ENCODE peak calls at places on chromosomes 16 and 17, in six cellular contexts. W is thyroid gland, G is endodermal cell, J is Peyer's patch, A is left ventricle myocardium inferior, Y is psoas muscle. X is an unnamed sample.
A peak's percentile ranks its signal among the peaks of the same experiment; 100 is the strongest.

GRCh38 chr16:10756574-10756973 is 12.9 kb downstream of the NUBP1 start:
- DNase-seq in W (no peak), G (no peak), J (no peak), A (no peak), Y (no peak), X (peak; percentile 51)

GRCh38 chr16:2691491-2692248 is 9.3 kb downstream of the KCTD5 start:
- DNase-seq in W (no peak), G (no peak), J (no peak), A (peak; percentile 49), Y (peak; percentile 83), X (no peak)

GRCh38 chr16:63315229-63315628 is 1279.0 kb upstream of the CDH8 start:
- DNase-seq in W (no peak), G (no peak), J (no peak), A (no peak), Y (no peak), X (no peak)

GRCh38 chr17:50055055-50055425 is 870 bp upstream of the ITGA3 start:
- DNase-seq in W (peak; percentile 95), G (peak; percentile 93), J (peak; percentile 84), A (no peak), Y (peak; percentile 53), X (no peak)

GRCh38 chr16:28893291-28893690 is 15.0 kb downstream of the ATP2A1 start:
- DNase-seq in W (no peak), G (no peak), J (no peak), A (no peak), Y (no peak), X (no peak)

GRCh38 chr16:65745201-65745600 is 621.3 kb upstream of the CDH5 start:
- DNase-seq in W (no peak), G (no peak), J (no peak), A (no peak), Y (no peak), X (no peak)

GRCh38 chr16:25155553-25156460 is 44.3 kb downstream of the LCMT1 start:
- DNase-seq in W (no peak), G (no peak), J (no peak), A (no peak), Y (no peak), X (no peak)

GRCh38 chr16:56388209-56388608 is 37.1 kb downstream of the AMFR start:
- DNase-seq in W (no peak), G (no peak), J (no peak), A (no peak), Y (no peak), X (peak; percentile 43)

GRCh38 chr17:34781571-34782108 is 179.6 kb downstream of the CCT6B start:
- DNase-seq in W (no peak), G (no peak), J (no peak), A (no peak), Y (no peak), X (no peak)

GRCh38 chr17:50046667-50047066 is 9.2 kb upstream of the ITGA3 start:
- DNase-seq in W (no peak), G (peak; percentile 48), J (no peak), A (no peak), Y (no peak), X (no peak)

GRCh38 chr17:37607637-37608368 is 1.4 kb downstream of the SYNRG start:
- DNase-seq in W (no peak), G (no peak), J (no peak), A (no peak), Y (no peak), X (no peak)

GRCh38 chr17:19718041-19718612 is 1.7 kb upstream of the SLC47A2 start:
- DNase-seq in W (no peak), G (peak; percentile 67), J (peak; percentile 52), A (no peak), Y (no peak), X (no peak)

GRCh38 chr16:56984639-56985038 is 4.7 kb upstream of the NLRC5 start:
- DNase-seq in W (no peak), G (no peak), J (no peak), A (no peak), Y (no peak), X (no peak)

GRCh38 chr16:50310308-50311133 is 44.2 kb downstream of the ADCY7 start:
- DNase-seq in W (no peak), G (peak; percentile 68), J (peak; percentile 48), A (no peak), Y (peak; percentile 47), X (no peak)

GRCh38 chr16:2795714-2796143 is 2.5 kb upstream of the PRSS41 start:
- DNase-seq in W (no peak), G (peak; percentile 29), J (peak; percentile 34), A (no peak), Y (peak; percentile 10), X (no peak)

GRCh38 chr17:5014357-5014756 is 16.6 kb downstream of the KIF1C start:
- DNase-seq in W (no peak), G (no peak), J (no peak), A (no peak), Y (no peak), X (no peak)

GRCh38 chr16:85541619-85542547 is 71.2 kb upstream of the GSE1 start:
- DNase-seq in W (no peak), G (no peak), J (no peak), A (no peak), Y (no peak), X (no peak)

GRCh38 chr17:47188266-47188665 is 829 bp downstream of the CDC27 start:
- DNase-seq in W (no peak), G (peak; percentile 51), J (no peak), A (no peak), Y (no peak), X (peak; percentile 59)

GRCh38 chr16:11799509-11800384 is 2.7 kb upstream of the ZC3H7A start:
- DNase-seq in W (no peak), G (no peak), J (no peak), A (no peak), Y (no peak), X (no peak)

GRCh38 chr16:4371481-4372314 is at the start of gene VASN:
- DNase-seq in W (peak; percentile 84), G (peak; percentile 92), J (peak; percentile 82), A (peak; percentile 83), Y (peak; percentile 89), X (peak; percentile 53)

GRCh38 chr16:12062343-12063003 is 85.9 kb downstream of the SNX29 start:
- DNase-seq in W (peak; percentile 93), G (no peak), J (no peak), A (peak; percentile 75), Y (peak; percentile 92), X (peak; percentile 79)

GRCh38 chr16:83682126-83682857 is 125.5 kb upstream of the HSBP1 start:
- DNase-seq in W (no peak), G (no peak), J (no peak), A (no peak), Y (no peak), X (no peak)

GRCh38 chr17:80811181-80812105 is 180.2 kb upstream of the CHMP6 start:
- DNase-seq in W (no peak), G (peak; percentile 31), J (peak; percentile 31), A (no peak), Y (peak; percentile 33), X (no peak)

GRCh38 chr17:15660077-15660476 is 24.0 kb downstream of the TRIM16 start:
- DNase-seq in W (peak; percentile 52), G (peak; percentile 30), J (no peak), A (no peak), Y (no peak), X (no peak)

GRCh38 chr17:2262146-2262587 is 41.4 kb downstream of the SMG6 start:
- DNase-seq in W (no peak), G (no peak), J (no peak), A (no peak), Y (no peak), X (peak; percentile 72)

GRCh38 chr16:88760424-88761142 is 24.4 kb downstream of the PIEZO1 start:
- DNase-seq in W (peak; percentile 86), G (no peak), J (peak; percentile 69), A (no peak), Y (no peak), X (no peak)

GRCh38 chr16:88758227-88758943 is 26.6 kb downstream of the PIEZO1 start:
- DNase-seq in W (peak; percentile 58), G (no peak), J (no peak), A (no peak), Y (no peak), X (no peak)

GRCh38 chr16:88758944-88759244 is 26.1 kb downstream of the PIEZO1 start:
- DNase-seq in W (no peak), G (no peak), J (no peak), A (no peak), Y (no peak), X (no peak)

GRCh38 chr16:88759976-88760350 is 25.1 kb downstream of the PIEZO1 start:
- DNase-seq in W (no peak), G (no peak), J (no peak), A (no peak), Y (no peak), X (no peak)

GRCh38 chr16:88759245-88759975 is 25.6 kb downstream of the PIEZO1 start:
- DNase-seq in W (peak; percentile 39), G (peak; percentile 82), J (no peak), A (no peak), Y (no peak), X (no peak)
- TF ChIP-seq CTCF in W (no peak), G (peak; percentile 31), J (no peak), A (no peak), Y (no peak), X (no peak)

GRCh38 chr17:21039839-21040575 is 2.8 kb downstream of the USP22 start:
- DNase-seq in W (peak; percentile 24), G (no peak), J (no peak), A (no peak), Y (no peak), X (no peak)

GRCh38 chr17:21033350-21033749 is 9.5 kb downstream of the USP22 start:
- DNase-seq in W (no peak), G (no peak), J (no peak), A (no peak), Y (no peak), X (no peak)

GRCh38 chr17:21037117-21037803 is 5.6 kb downstream of the USP22 start:
- DNase-seq in W (no peak), G (no peak), J (no peak), A (no peak), Y (no peak), X (no peak)

GRCh38 chr17:21034350-21035235 is 8.2 kb downstream of the USP22 start:
- DNase-seq in W (no peak), G (no peak), J (no peak), A (no peak), Y (peak; percentile 87), X (no peak)

DNA sequence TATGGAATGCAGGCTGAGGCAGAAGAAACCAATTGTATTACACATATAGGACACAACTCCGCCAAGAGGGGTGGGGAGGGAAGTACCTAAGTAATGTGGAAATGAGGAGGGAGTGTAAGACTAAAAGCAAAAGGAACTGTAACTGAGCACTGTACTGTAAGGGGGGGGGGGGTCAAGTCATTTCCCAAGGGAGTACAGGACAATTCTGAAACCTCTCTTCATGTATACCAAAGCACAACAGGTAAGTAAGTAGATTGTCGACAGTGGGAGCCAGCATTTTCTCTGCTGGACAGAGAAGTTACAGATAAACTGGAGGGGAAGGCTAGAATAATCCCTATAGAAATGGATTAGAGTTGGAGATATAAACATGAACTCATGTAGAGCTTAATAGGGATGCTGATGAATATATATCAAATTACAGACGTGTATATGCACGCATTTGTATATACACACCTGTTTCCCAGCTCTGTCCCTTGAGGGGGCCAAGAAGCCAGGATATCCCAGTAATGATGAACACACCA is 6.4 kb downstream of the USP22 start:
- DNase-seq in W (no peak), G (no peak), J (no peak), A (no peak), Y (no peak), X (no peak)
- H3K27ac ChIP-seq in W (no peak overlapping the region), G (no peak overlapping the region), J (no peak overlapping the region), A (peak overlapping the region; percentile 13), Y (peak overlapping the region; percentile 99), X (no peak overlapping the region)

GRCh38 chr16:20884240-20884556 is 16.0 kb downstream of the DCUN1D3 start:
- DNase-seq in W (no peak), G (no peak), J (no peak), A (no peak), Y (no peak), X (peak; percentile 29)
- H3K4me3 ChIP-seq in W (no peak overlapping the region), G (no peak overlapping the region), J (no peak overlapping the region), A (no peak overlapping the region), Y (no peak overlapping the region), X (no peak overlapping the region)

GRCh38 chr16:70417661-70418060 is 21.2 kb downstream of the ST3GAL2 start:
- DNase-seq in W (no peak), G (no peak), J (no peak), A (no peak), Y (no peak), X (no peak)
- TF ChIP-seq CTCF in W (no peak), G (no peak), J (no peak), A (no peak), Y (no peak), X (no peak)

X was measured in brain microvascular endothelial cell.